ENCODE peak calls at places on chromosomes 4 and X, in eight cellular contexts. R, V, Z, I, X, H, M and C are unnamed samples.

GRCh38 chr4:17489123-17489522 is 22.8 kb downstream of the QDPR start:
- DNase-seq in R (no peak), V (peak; percentile 35), Z (no peak), I (no peak), X (no peak), H (no peak), M (no peak), C (no peak)

GRCh38 chrX:17596051-17596450 is 141.2 kb upstream of the SCML1 start:
- DNase-seq in R (no peak), V (no peak), Z (no peak), I (no peak), X (no peak), H (no peak), M (no peak), C (no peak)

GRCh38 chrX:39247536-39247935 is 446.3 kb downstream of the MID1IP1 start:
- DNase-seq in R (no peak), V (no peak), Z (no peak), I (no peak), X (no peak), H (no peak), M (no peak), C (no peak)

GRCh38 chrX:153946910-153947769 is 2.7 kb upstream of the RENBP start:
- DNase-seq in R (peak; percentile 84), V (peak; percentile 91), Z (peak; percentile 81), I (peak; percentile 73), X (no peak), H (peak; percentile 81), M (peak; percentile 86), C (peak; percentile 92)

GRCh38 chr4:56050584-56050983 is 101.8 kb downstream of the CEP135 start:
- DNase-seq in R (no peak), V (no peak), Z (no peak), I (no peak), X (no peak), H (no peak), M (no peak), C (no peak)

GRCh38 chr4:4836044-4836443 is 23.4 kb upstream of the MSX1 start:
- DNase-seq in R (no peak), V (no peak), Z (no peak), I (no peak), X (no peak), H (no peak), M (no peak), C (no peak)

GRCh38 chrX:6526564-6526963 is 8.4 kb downstream of the VCX3A start:
- DNase-seq in R (no peak), V (peak; percentile 74), Z (no peak), I (no peak), X (no peak), H (no peak), M (no peak), C (no peak)

GRCh38 chr4:8671712-8672290 is 79.2 kb downstream of the CPZ start:
- DNase-seq in R (no peak), V (no peak), Z (no peak), I (peak; percentile 10), X (no peak), H (no peak), M (no peak), C (no peak)

GRCh38 chr4:86644892-86645291 is 50.8 kb downstream of the PTPN13 start:
- DNase-seq in R (no peak), V (no peak), Z (no peak), I (no peak), X (no peak), H (no peak), M (no peak), C (no peak)

GRCh38 chrX:40755291-40756249 is 20.2 kb upstream of the MED14 start:
- DNase-seq in R (no peak), V (no peak), Z (no peak), I (no peak), X (no peak), H (peak; percentile 55), M (no peak), C (no peak)

GRCh38 chr4:63589796-63590195 is 819.5 kb downstream of the TECRL start:
- DNase-seq in R (no peak), V (no peak), Z (no peak), I (no peak), X (no peak), H (no peak), M (peak; percentile 24), C (no peak)

DNA sequence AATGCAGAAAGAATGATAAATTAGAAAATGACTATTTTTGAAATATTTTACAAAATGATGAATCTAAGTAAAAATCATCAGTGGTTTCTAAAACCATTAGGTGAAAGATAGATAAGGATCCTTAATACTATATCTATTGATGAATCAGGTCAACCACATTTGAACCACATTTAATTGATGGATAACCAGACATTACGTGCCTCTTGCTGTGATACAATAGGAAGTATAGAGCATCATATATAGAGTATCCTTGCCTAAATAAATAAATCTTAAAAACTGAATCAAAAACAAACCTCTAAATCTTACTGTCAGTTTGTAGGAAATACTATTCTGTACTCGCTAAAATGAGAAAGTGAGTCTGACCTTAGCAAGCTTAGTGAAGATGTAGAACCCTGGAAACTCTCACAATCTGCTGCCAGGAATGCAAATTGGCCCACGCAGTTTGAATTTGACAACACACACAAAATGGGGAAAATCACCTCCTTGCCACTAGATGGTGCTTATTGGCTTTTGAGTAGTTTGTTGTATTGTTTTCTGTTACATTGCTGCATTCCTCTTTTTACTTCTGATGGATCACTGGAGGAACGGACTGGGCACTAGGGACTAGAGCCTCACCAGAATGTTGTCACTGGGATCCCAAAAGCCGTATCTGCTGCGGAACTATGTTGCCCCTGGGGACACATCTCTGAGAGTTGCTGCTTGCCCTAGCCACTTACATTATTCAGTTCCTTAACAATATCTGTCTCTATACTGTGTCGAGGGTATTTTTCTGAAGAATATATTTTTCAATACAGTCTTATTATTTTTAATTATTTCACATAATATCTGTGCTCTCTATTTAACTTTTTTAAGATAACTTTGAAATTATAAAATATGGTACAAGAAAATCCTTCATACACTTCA is 25.4 kb upstream of the SLAIN2 start:
- DNase-seq in R (no peak), V (peak; percentile 84), Z (no peak), I (no peak), X (no peak), H (peak; percentile 83), M (no peak), C (peak; percentile 11)
- TF ChIP-seq CTCF in R (peak; percentile 60), V (peak; percentile 78), Z (peak; percentile 45), I (no peak), X (peak; percentile 80), H (peak; percentile 79), M (peak; percentile 51), C (peak; percentile 44)

GRCh38 chr4:76212301-76212700 is 1.3 kb downstream of the SCARB2 start:
- DNase-seq in R (no peak), V (no peak), Z (no peak), I (no peak), X (no peak), H (no peak), M (no peak), C (no peak)

GRCh38 chr4:76208005-76208765 is 5.4 kb downstream of the SCARB2 start:
- DNase-seq in R (peak; percentile 82), V (peak; percentile 39), Z (no peak), I (peak; percentile 81), X (no peak), H (peak; percentile 92), M (peak; percentile 80), C (peak; percentile 29)

GRCh38 chr4:76209876-76210275 is 3.7 kb downstream of the SCARB2 start:
- DNase-seq in R (no peak), V (no peak), Z (no peak), I (no peak), X (no peak), H (no peak), M (no peak), C (no peak)

GRCh38 chr4:76211769-76212168 is 1.9 kb downstream of the SCARB2 start:
- DNase-seq in R (no peak), V (peak; percentile 0), Z (no peak), I (no peak), X (no peak), H (no peak), M (no peak), C (no peak)

GRCh38 chr4:76210502-76210901 is 3.1 kb downstream of the SCARB2 start:
- DNase-seq in R (no peak), V (peak; percentile 4), Z (no peak), I (no peak), X (no peak), H (no peak), M (no peak), C (no peak)
- TF ChIP-seq CTCF in R (no peak), V (no peak), Z (no peak), I (no peak), X (no peak), H (no peak), M (no peak), C (no peak)

GRCh38 chr4:102827674-102828496 is 534 bp upstream of the UBE2D3 start:
- DNase-seq in R (peak; percentile 99), V (peak; percentile 100), Z (peak; percentile 97), I (peak; percentile 99), X (peak; percentile 99), H (peak; percentile 100), M (peak; percentile 96), C (peak; percentile 93)
- TF ChIP-seq CTCF in R (no peak), V (no peak), Z (no peak), I (peak; percentile 13), X (no peak), H (no peak), M (peak; percentile 9), C (no peak)

GRCh38 chrX:69808375-69808774 is 192.5 kb downstream of the EDA start:
- DNase-seq in R (no peak), V (no peak), Z (no peak), I (no peak), X (no peak), H (no peak), M (no peak), C (no peak)
- TF ChIP-seq CTCF in R (no peak), V (no peak), Z (no peak), I (no peak), X (no peak), H (no peak), M (no peak), C (no peak)

GRCh38 chrX:150406559-150406958 is 43.4 kb downstream of the MAMLD1 start:
- DNase-seq in R (no peak), V (no peak), Z (no peak), I (no peak), X (no peak), H (no peak), M (no peak), C (no peak)

GRCh38 chrX:150405006-150405405 is 41.9 kb downstream of the MAMLD1 start:
- DNase-seq in R (no peak), V (no peak), Z (no peak), I (no peak), X (no peak), H (no peak), M (no peak), C (no peak)

GRCh38 chrX:150408561-150408960 is 45.4 kb downstream of the MAMLD1 start:
- DNase-seq in R (no peak), V (no peak), Z (no peak), I (peak; percentile 60), X (no peak), H (peak; percentile 7), M (no peak), C (no peak)

GRCh38 chrX:150408007-150408406 is 44.9 kb downstream of the MAMLD1 start:
- DNase-seq in R (no peak), V (no peak), Z (no peak), I (no peak), X (no peak), H (no peak), M (no peak), C (no peak)

GRCh38 chrX:150405576-150405975 is 42.5 kb downstream of the MAMLD1 start:
- DNase-seq in R (no peak), V (no peak), Z (no peak), I (no peak), X (no peak), H (no peak), M (no peak), C (peak; percentile 35)
- TF ChIP-seq CTCF in R (no peak), V (peak; percentile 14), Z (no peak), I (no peak), X (peak; percentile 47), H (peak; percentile 12), M (no peak), C (no peak)